ENCODE peak calls at places on chromosomes 13 and 19, in eight cellular contexts. D is fibroblast of mammary gland, S is pons, B is type B pancreatic cell, E is astrocyte of the cerebellum, I is astrocyte, J is hypothalamus, P is A673. F is an unnamed sample.
A peak's percentile ranks its signal among the peaks of the same experiment; 100 is the strongest.

GRCh38 chr19:46426506-46427162 is 2.1 kb downstream of the PNMA8C start:
- DNase-seq in D (peak; percentile 78), S (peak; percentile 87), B (peak; percentile 86), E (peak; percentile 49), I (peak; percentile 51), J (peak; percentile 28), P (peak; percentile 90), F (peak; percentile 77)

GRCh38 chr19:860481-861098 is 1.1 kb downstream of the CFD start:
- DNase-seq in D (peak; percentile 70), S (no peak), B (no peak), E (no peak), I (peak; percentile 26), J (no peak), P (peak; percentile 75), F (peak; percentile 90)

GRCh38 chr13:29758591-29759114 is 91.8 kb downstream of the UBL3 start:
- DNase-seq in D (no peak), S (peak; percentile 70), B (no peak), E (no peak), I (no peak), J (no peak), P (no peak), F (peak; percentile 13)

GRCh38 chr13:28322256-28322895 is 172.6 kb downstream of the FLT1 start:
- DNase-seq in D (no peak), S (no peak), B (no peak), E (no peak), I (peak; percentile 22), J (no peak), P (no peak), F (no peak)

GRCh38 chr13:78600317-78600899 is 2.9 kb downstream of the POU4F1 start:
- DNase-seq in D (no peak), S (no peak), B (no peak), E (no peak), I (no peak), J (no peak), P (no peak), F (no peak)

GRCh38 chr13:48000559-48001126 is 430 bp downstream of the SUCLA2 start:
- DNase-seq in D (no peak), S (peak; percentile 11), B (no peak), E (no peak), I (no peak), J (no peak), P (no peak), F (no peak)

GRCh38 chr13:52356327-52356726 is 49.6 kb downstream of the THSD1 start:
- DNase-seq in D (peak; percentile 63), S (no peak), B (no peak), E (peak; percentile 28), I (peak; percentile 76), J (no peak), P (no peak), F (no peak)

GRCh38 chr19:2477732-2478191 is 1.8 kb downstream of the GADD45B start:
- DNase-seq in D (peak; percentile 55), S (peak; percentile 25), B (no peak), E (no peak), I (no peak), J (no peak), P (peak; percentile 48), F (no peak)

GRCh38 chr19:38869160-38869835 is 8.8 kb downstream of the RINL start:
- DNase-seq in D (no peak), S (no peak), B (no peak), E (no peak), I (no peak), J (no peak), P (no peak), F (no peak)

GRCh38 chr13:99009987-99010551 is 32.2 kb upstream of the DOCK9 start:
- DNase-seq in D (no peak), S (no peak), B (no peak), E (no peak), I (no peak), J (no peak), P (no peak), F (no peak)

GRCh38 chr13:41935501-41935900 is 25.4 kb downstream of the VWA8 start:
- DNase-seq in D (no peak), S (no peak), B (no peak), E (no peak), I (no peak), J (no peak), P (no peak), F (no peak)

GRCh38 chr19:15426485-15427349 is 7.9 kb upstream of the AKAP8L start:
- DNase-seq in D (peak; percentile 17), S (no peak), B (no peak), E (no peak), I (no peak), J (no peak), P (peak; percentile 79), F (no peak)

GRCh38 chr13:45113809-45114208 is 6.5 kb upstream of the GTF2F2 start:
- DNase-seq in D (no peak), S (no peak), B (no peak), E (no peak), I (no peak), J (no peak), P (no peak), F (no peak)

GRCh38 chr13:81582381-81582780 is 1241.5 kb upstream of the SPRY2 start:
- DNase-seq in D (no peak), S (no peak), B (no peak), E (no peak), I (no peak), J (no peak), P (no peak), F (no peak)

GRCh38 chr13:42497798-42498197 is 76.2 kb upstream of the TNFSF11 start:
- DNase-seq in D (peak; percentile 87), S (no peak), B (no peak), E (peak; percentile 32), I (peak; percentile 65), J (no peak), P (no peak), F (no peak)

GRCh38 chr13:102846261-102847015 is 606 bp downstream of the ERCC5 start:
- DNase-seq in D (peak; percentile 51), S (peak; percentile 59), B (no peak), E (no peak), I (peak; percentile 18), J (no peak), P (peak; percentile 66), F (peak; percentile 37)

GRCh38 chr13:66835040-66835628 is 395.0 kb downstream of the PCDH9 start:
- DNase-seq in D (peak; percentile 37), S (peak; percentile 95), B (peak; percentile 70), E (peak; percentile 66), I (peak; percentile 18), J (peak; percentile 16), P (peak; percentile 66), F (no peak)

GRCh38 chr13:46479286-46479685 is 73.7 kb upstream of the LRCH1 start:
- DNase-seq in D (no peak), S (no peak), B (no peak), E (no peak), I (no peak), J (no peak), P (no peak), F (no peak)

GRCh38 chr13:105465251-105465650 is 1070.2 kb downstream of the EFNB2 start:
- DNase-seq in D (no peak), S (no peak), B (no peak), E (no peak), I (no peak), J (no peak), P (no peak), F (no peak)

GRCh38 chr19:56595548-56595899 is 422 bp downstream of the ZNF71 start:
- DNase-seq in D (peak; percentile 17), S (no peak), B (no peak), E (no peak), I (peak; percentile 28), J (no peak), P (no peak), F (no peak)

GRCh38 chr13:44763604-44764311 is 187.6 kb upstream of the TSC22D1 start:
- DNase-seq in D (peak; percentile 54), S (peak; percentile 51), B (no peak), E (no peak), I (peak; percentile 27), J (no peak), P (no peak), F (no peak)

GRCh38 chr19:28999733-29000433 is 213.1 kb downstream of the UQCRFS1 start:
- DNase-seq in D (no peak), S (no peak), B (no peak), E (no peak), I (no peak), J (no peak), P (no peak), F (no peak)

GRCh38 chr19:40283414-40284250 is 1.5 kb downstream of the AKT2 start:
- DNase-seq in D (no peak), S (no peak), B (no peak), E (no peak), I (no peak), J (no peak), P (no peak), F (no peak)

F was measured in K562.